ENCODE peak calls at places on chromosome 3, in five cellular contexts. One of them, this sample, is unnamed.

GRCh38 chr3:194960446-194961032 is 274.9 kb downstream of the FAM43A start:
- DNase-seq in fibroblast of pulmonary artery: no peak
- DNase-seq in transverse colon: no peak
- DNase-seq in foreskin fibroblast: no peak
- DNase-seq in BJ: no peak
- DNase-seq in this sample: no peak

GRCh38 chr3:100496711-100497261 is 4.4 kb downstream of the TMEM45A start:
- DNase-seq in fibroblast of pulmonary artery: peak
- DNase-seq in transverse colon: no peak
- DNase-seq in foreskin fibroblast: peak
- DNase-seq in BJ: no peak
- DNase-seq in this sample: no peak

GRCh38 chr3:194661374-194661773 is 10.6 kb downstream of the LSG1 start:
- DNase-seq in fibroblast of pulmonary artery: peak
- DNase-seq in transverse colon: no peak
- DNase-seq in foreskin fibroblast: no peak
- DNase-seq in BJ: no peak
- DNase-seq in this sample: no peak

GRCh38 chr3:169237181-169237580 is 426.3 kb downstream of the MECOM start:
- DNase-seq in fibroblast of pulmonary artery: peak
- DNase-seq in transverse colon: no peak
- DNase-seq in foreskin fibroblast: no peak
- DNase-seq in BJ: no peak
- DNase-seq in this sample: no peak

GRCh38 chr3:9893739-9894138 is 3.3 kb downstream of the JAGN1 start:
- DNase-seq in fibroblast of pulmonary artery: no peak
- DNase-seq in transverse colon: no peak
- DNase-seq in foreskin fibroblast: no peak
- DNase-seq in BJ: no peak
- DNase-seq in this sample: no peak

GRCh38 chr3:128794788-128795649 is 69.0 kb downstream of the RAB7A start:
- DNase-seq in fibroblast of pulmonary artery: peak
- DNase-seq in transverse colon: peak
- DNase-seq in foreskin fibroblast: no peak
- DNase-seq in BJ: no peak
- DNase-seq in this sample: no peak

GRCh38 chr3:21531909-21532308 is 219.1 kb downstream of the ZNF385D start:
- DNase-seq in fibroblast of pulmonary artery: no peak
- DNase-seq in transverse colon: no peak
- DNase-seq in foreskin fibroblast: no peak
- DNase-seq in BJ: no peak
- DNase-seq in this sample: no peak

GRCh38 chr3:167941234-167941995 is 154.3 kb downstream of the GOLIM4 start:
- DNase-seq in fibroblast of pulmonary artery: peak
- DNase-seq in transverse colon: peak
- DNase-seq in foreskin fibroblast: peak
- DNase-seq in BJ: peak
- DNase-seq in this sample: no peak

GRCh38 chr3:14254812-14255702 is 76.4 kb downstream of the LSM3 start:
- DNase-seq in fibroblast of pulmonary artery: no peak
- DNase-seq in transverse colon: no peak
- DNase-seq in foreskin fibroblast: no peak
- DNase-seq in BJ: no peak
- DNase-seq in this sample: no peak

GRCh38 chr3:102630531-102630930 is 195.7 kb downstream of the ZPLD1 start:
- DNase-seq in fibroblast of pulmonary artery: peak
- DNase-seq in transverse colon: no peak
- DNase-seq in foreskin fibroblast: no peak
- DNase-seq in BJ: no peak
- DNase-seq in this sample: no peak

GRCh38 chr3:78926523-78926922 is 841.3 kb downstream of the ROBO1 start:
- DNase-seq in fibroblast of pulmonary artery: no peak
- DNase-seq in transverse colon: no peak
- DNase-seq in foreskin fibroblast: no peak
- DNase-seq in BJ: no peak
- DNase-seq in this sample: no peak

GRCh38 chr3:146590521-146590920 is 14.6 kb downstream of the PLSCR5 start:
- DNase-seq in fibroblast of pulmonary artery: peak
- DNase-seq in transverse colon: no peak
- DNase-seq in foreskin fibroblast: peak
- DNase-seq in BJ: no peak
- DNase-seq in this sample: no peak

GRCh38 chr3:47370887-47371697 is 9.7 kb upstream of the PTPN23 start:
- DNase-seq in fibroblast of pulmonary artery: peak
- DNase-seq in transverse colon: peak
- DNase-seq in foreskin fibroblast: no peak
- DNase-seq in BJ: no peak
- DNase-seq in this sample: no peak

GRCh38 chr3:112634786-112635541 is 6.0 kb downstream of the CCDC80 start:
- DNase-seq in fibroblast of pulmonary artery: no peak
- DNase-seq in transverse colon: no peak
- DNase-seq in foreskin fibroblast: no peak
- DNase-seq in BJ: no peak
- DNase-seq in this sample: no peak

GRCh38 chr3:125129512-125129962 is 73.7 kb upstream of the HEG1 start:
- DNase-seq in fibroblast of pulmonary artery: peak
- DNase-seq in transverse colon: peak
- DNase-seq in foreskin fibroblast: peak
- DNase-seq in BJ: peak
- DNase-seq in this sample: no peak

DNA sequence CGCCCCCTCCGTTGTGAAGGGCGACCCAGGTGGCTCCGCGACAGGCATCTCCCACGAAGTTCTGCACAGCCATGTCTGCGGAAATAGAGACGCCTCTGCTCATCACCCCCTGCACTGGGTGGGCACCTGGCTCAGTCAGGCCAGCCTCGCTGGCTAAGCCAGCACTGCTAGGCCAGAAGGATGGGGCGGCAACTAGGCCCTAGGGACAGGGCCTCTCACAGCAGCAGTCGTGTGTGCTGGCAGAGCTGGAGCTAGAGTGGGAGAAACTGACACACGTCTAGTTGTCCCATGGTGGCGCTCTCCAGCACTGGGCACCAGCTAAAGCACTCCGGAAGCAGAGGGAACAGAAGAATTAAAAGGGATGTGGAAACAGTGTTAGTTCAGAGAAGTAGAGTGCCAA is 12.5 kb upstream of the ZXDC start:
- DNase-seq in fibroblast of pulmonary artery: no peak
- DNase-seq in transverse colon: no peak
- DNase-seq in foreskin fibroblast: no peak
- DNase-seq in BJ: no peak
- DNase-seq in this sample: no peak
- TF ChIP-seq CTCF in fibroblast of pulmonary artery: no peak
- TF ChIP-seq CTCF in transverse colon: no peak
- TF ChIP-seq CTCF in foreskin fibroblast: no peak
- TF ChIP-seq CTCF in BJ: no peak
- TF ChIP-seq CTCF in this sample: no peak

DNA sequence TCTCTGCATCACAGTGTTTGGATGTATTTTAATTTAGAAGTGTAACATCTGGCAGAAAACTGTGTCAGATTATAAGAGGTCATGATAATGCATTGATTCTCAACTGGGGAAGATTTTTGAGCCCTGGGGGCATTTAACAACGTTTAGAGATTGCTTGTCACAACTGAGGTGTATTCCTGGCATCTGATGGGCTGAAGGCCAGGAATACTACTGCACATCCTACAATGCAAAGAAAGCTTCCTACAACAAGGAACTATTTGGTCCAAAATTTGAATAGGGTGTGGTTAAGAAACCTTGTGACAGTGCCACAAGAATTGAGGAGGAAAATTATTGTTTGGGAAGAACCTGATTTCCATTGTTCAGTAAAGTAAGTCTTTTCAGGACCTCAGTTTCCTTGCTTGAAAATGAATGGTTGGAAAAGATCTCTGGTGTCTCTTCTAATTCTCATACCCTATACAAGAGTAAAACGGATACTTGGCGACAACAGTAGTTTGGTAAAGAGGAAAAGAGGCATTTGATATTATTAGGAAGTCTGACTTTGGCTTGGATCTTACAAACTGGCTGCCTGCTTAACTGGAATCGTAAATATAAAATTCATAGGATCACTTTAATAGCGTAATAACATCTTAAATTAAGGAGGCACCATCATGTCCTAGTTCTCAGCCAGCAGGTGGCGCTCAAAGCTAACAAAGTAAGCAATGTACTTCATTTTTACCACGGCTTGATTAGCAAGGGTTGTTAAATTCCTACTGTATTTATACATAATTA is 4.3 kb downstream of the DAZL start:
- DNase-seq in fibroblast of pulmonary artery: peak
- DNase-seq in transverse colon: peak
- DNase-seq in foreskin fibroblast: peak
- DNase-seq in BJ: peak
- DNase-seq in this sample: peak
- H3K4me3 ChIP-seq in fibroblast of pulmonary artery: no peak
- H3K4me3 ChIP-seq in transverse colon: no peak
- H3K4me3 ChIP-seq in foreskin fibroblast: no peak
- H3K4me3 ChIP-seq in BJ: no peak
- H3K4me3 ChIP-seq in this sample: no peak

GRCh38 chr3:152658977-152659376 is 176.0 kb upstream of the P2RY1 start:
- DNase-seq in fibroblast of pulmonary artery: no peak
- DNase-seq in transverse colon: no peak
- DNase-seq in foreskin fibroblast: no peak
- DNase-seq in BJ: no peak
- DNase-seq in this sample: no peak

GRCh38 chr3:152657002-152657400 is 177.9 kb upstream of the P2RY1 start:
- DNase-seq in fibroblast of pulmonary artery: no peak
- DNase-seq in transverse colon: no peak
- DNase-seq in foreskin fibroblast: no peak
- DNase-seq in BJ: no peak
- DNase-seq in this sample: no peak

GRCh38 chr3:152667267-152667666 is 167.7 kb upstream of the P2RY1 start:
- DNase-seq in fibroblast of pulmonary artery: no peak
- DNase-seq in transverse colon: no peak
- DNase-seq in foreskin fibroblast: no peak
- DNase-seq in BJ: no peak
- DNase-seq in this sample: no peak

GRCh38 chr3:152664766-152665165 is 170.2 kb upstream of the P2RY1 start:
- DNase-seq in fibroblast of pulmonary artery: no peak
- DNase-seq in transverse colon: no peak
- DNase-seq in foreskin fibroblast: no peak
- DNase-seq in BJ: no peak
- DNase-seq in this sample: no peak

GRCh38 chr3:152662157-152662556 is 172.8 kb upstream of the P2RY1 start:
- DNase-seq in fibroblast of pulmonary artery: no peak
- DNase-seq in transverse colon: no peak
- DNase-seq in foreskin fibroblast: no peak
- DNase-seq in BJ: no peak
- DNase-seq in this sample: no peak
- TF ChIP-seq CTCF in fibroblast of pulmonary artery: no peak
- TF ChIP-seq CTCF in transverse colon: no peak
- TF ChIP-seq CTCF in foreskin fibroblast: no peak
- TF ChIP-seq CTCF in BJ: no peak
- TF ChIP-seq CTCF in this sample: no peak

DNA sequence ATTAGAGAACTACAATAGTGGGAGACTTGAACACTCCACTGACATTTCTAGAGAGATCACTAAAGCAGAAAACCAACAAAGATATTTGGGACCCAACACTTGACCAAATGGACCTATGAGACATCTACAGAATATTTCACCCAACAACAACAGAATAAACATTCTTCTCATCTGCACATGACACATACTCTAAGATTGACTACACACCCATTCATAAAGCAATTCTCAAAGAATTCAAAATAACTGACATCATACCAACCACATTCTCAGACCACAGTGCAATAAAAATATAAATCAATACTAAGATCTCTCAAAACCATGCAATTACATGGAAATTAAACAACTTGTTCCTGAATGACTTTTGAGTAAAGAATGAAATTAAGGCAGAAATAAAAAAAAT is 473.7 kb downstream of the LPP start:
- DNase-seq in fibroblast of pulmonary artery: peak
- DNase-seq in transverse colon: no peak
- DNase-seq in foreskin fibroblast: peak
- DNase-seq in BJ: peak
- DNase-seq in this sample: peak
- H3K4me3 ChIP-seq in fibroblast of pulmonary artery: no peak
- H3K4me3 ChIP-seq in transverse colon: no peak
- H3K4me3 ChIP-seq in foreskin fibroblast: no peak
- H3K4me3 ChIP-seq in BJ: no peak
- H3K4me3 ChIP-seq in this sample: no peak

GRCh38 chr3:179299999-179300613 is 22.7 kb upstream of the ZNF639 start:
- DNase-seq in fibroblast of pulmonary artery: no peak
- DNase-seq in transverse colon: no peak
- DNase-seq in foreskin fibroblast: no peak
- DNase-seq in BJ: no peak
- DNase-seq in this sample: no peak

GRCh38 chr3:179301645-179302044 is 21.2 kb upstream of the ZNF639 start:
- DNase-seq in fibroblast of pulmonary artery: no peak
- DNase-seq in transverse colon: no peak
- DNase-seq in foreskin fibroblast: no peak
- DNase-seq in BJ: no peak
- DNase-seq in this sample: no peak

GRCh38 chr3:179297971-179298725 is 24.7 kb upstream of the ZNF639 start:
- DNase-seq in fibroblast of pulmonary artery: peak
- DNase-seq in transverse colon: no peak
- DNase-seq in foreskin fibroblast: no peak
- DNase-seq in BJ: no peak
- DNase-seq in this sample: no peak

GRCh38 chr3:179302111-179302510 is 20.7 kb upstream of the ZNF639 start:
- DNase-seq in fibroblast of pulmonary artery: no peak
- DNase-seq in transverse colon: no peak
- DNase-seq in foreskin fibroblast: no peak
- DNase-seq in BJ: no peak
- DNase-seq in this sample: no peak

DNA sequence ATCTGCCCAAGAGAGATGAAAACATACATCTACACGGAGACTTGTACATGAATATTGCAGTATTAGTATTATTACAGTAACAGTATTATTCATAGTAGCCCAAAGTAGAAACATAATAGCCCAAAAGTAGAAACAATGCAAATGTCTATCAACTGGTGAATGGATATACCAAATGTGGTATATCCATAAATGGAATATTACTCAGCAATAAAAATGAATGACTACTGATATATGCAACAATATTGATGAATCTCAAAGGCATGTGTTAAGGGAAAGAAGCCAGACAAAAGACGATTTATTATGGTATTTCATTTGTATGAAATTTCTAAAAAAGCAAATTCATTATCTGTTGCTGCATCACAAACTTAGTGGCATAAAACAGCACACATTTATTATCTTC is 23.5 kb upstream of the ZNF639 start:
- DNase-seq in fibroblast of pulmonary artery: no peak
- DNase-seq in transverse colon: no peak
- DNase-seq in foreskin fibroblast: no peak
- DNase-seq in BJ: no peak
- DNase-seq in this sample: no peak
- TF ChIP-seq CTCF in fibroblast of pulmonary artery: no peak
- TF ChIP-seq CTCF in transverse colon: no peak
- TF ChIP-seq CTCF in foreskin fibroblast: no peak
- TF ChIP-seq CTCF in BJ: no peak
- TF ChIP-seq CTCF in this sample: no peak

This sample was measured in epithelial cell of proximal tubule.